ENCODE peak calls at places on chromosomes 11 and 22, in five cellular contexts. G is NCI-H460; L is activated CD4-positive, alpha-beta T cell treated with anti-CD3 and anti-CD28 coated beads, Interleukin-2, amount 50 U/mL, for 1 hour; F is activated gamma-delta T cell treated with Interleukin-2 at 50 U/mL for 16 hours; K is mucosa of descending colon. R is an unnamed sample.

GRCh38 chr11:88656315-88656714 is 318.8 kb upstream of the CTSC start:
- DNase-seq in G (no peak), L (no peak), F (no peak), K (no peak), R (no peak)

GRCh38 chr22:17114958-17115235 is 6.3 kb downstream of the TMEM121B start:
- DNase-seq in G (no peak), L (no peak), F (no peak), K (no peak), R (no peak)

GRCh38 chr11:91926967-91927366 is 297.7 kb upstream of the FAT3 start:
- DNase-seq in G (no peak), L (no peak), F (no peak), K (peak), R (no peak)

GRCh38 chr11:126654886-126655806 is 299.7 kb downstream of the ST3GAL4 start:
- DNase-seq in G (no peak), L (no peak), F (no peak), K (no peak), R (no peak)

GRCh38 chr22:44668190-44668885 is 33.7 kb upstream of the PRR5 start:
- DNase-seq in G (no peak), L (peak), F (peak), K (peak), R (no peak)

GRCh38 chr22:30306629-30307016 is 17.3 kb upstream of the CASTOR1 start:
- DNase-seq in G (no peak), L (no peak), F (no peak), K (no peak), R (no peak)

GRCh38 chr11:13338437-13339069 is 61.0 kb downstream of the BMAL1 start:
- DNase-seq in G (peak), L (peak), F (no peak), K (no peak), R (no peak)

GRCh38 chr11:75262961-75263852 is 22.6 kb downstream of the TPBGL start:
- DNase-seq in G (no peak), L (no peak), F (no peak), K (no peak), R (no peak)

GRCh38 chr22:20457506-20458240 is 20.0 kb upstream of the SCARF2 start:
- DNase-seq in G (no peak), L (no peak), F (no peak), K (no peak), R (no peak)

GRCh38 chr11:62120001-62120400 is 3.8 kb upstream of the INCENP start:
- DNase-seq in G (no peak), L (no peak), F (no peak), K (no peak), R (no peak)

GRCh38 chr22:48254311-48254873 is 1491.9 kb downstream of the TBC1D22A start:
- DNase-seq in G (no peak), L (no peak), F (no peak), K (peak), R (no peak)

GRCh38 chr11:128518493-128519207 is 68.7 kb downstream of the ETS1 start:
- DNase-seq in G (no peak), L (no peak), F (no peak), K (no peak), R (no peak)

GRCh38 chr11:96704847-96705246 is 315.0 kb downstream of the JRKL start:
- DNase-seq in G (no peak), L (no peak), F (no peak), K (no peak), R (no peak)

GRCh38 chr11:63906585-63906984 is 10.4 kb downstream of the RCOR2 start:
- DNase-seq in G (no peak), L (peak), F (peak), K (peak), R (no peak)

GRCh38 chr11:46541593-46542371 is 52.0 kb downstream of the AMBRA1 start:
- DNase-seq in G (no peak), L (no peak), F (no peak), K (peak), R (no peak)

GRCh38 chr11:118194835-118195627 is 18.6 kb upstream of the SCN2B start:
- DNase-seq in G (no peak), L (no peak), F (no peak), K (peak), R (no peak)

GRCh38 chr22:23801886-23802377 is 15.2 kb downstream of the SMARCB1 start:
- DNase-seq in G (no peak), L (no peak), F (no peak), K (no peak), R (no peak)

GRCh38 chr11:107988397-107989158 is 20.1 kb upstream of the CUL5 start:
- DNase-seq in G (no peak), L (no peak), F (no peak), K (no peak), R (no peak)

GRCh38 chr22:47608421-47608820 is 846.0 kb downstream of the TBC1D22A start:
- DNase-seq in G (no peak), L (no peak), F (no peak), K (no peak), R (no peak)

GRCh38 chr11:115780625-115781024 is 276.4 kb upstream of the CADM1 start:
- DNase-seq in G (no peak), L (no peak), F (no peak), K (no peak), R (no peak)

GRCh38 chr22:45444168-45444567 is 30.7 kb downstream of the RIBC2 start:
- DNase-seq in G (no peak), L (no peak), F (no peak), K (no peak), R (no peak)

GRCh38 chr11:15918212-15918611 is 438.1 kb downstream of the SOX6 start:
- DNase-seq in G (no peak), L (no peak), F (no peak), K (no peak), R (no peak)